ENCODE peak calls at places on chromosomes 7 and 10, in four cellular contexts. U, Z, Q and I are unnamed samples.

GRCh38 chr7:31882187-31882586 is 188.0 kb downstream of the PDE1C start:
- DNase-seq in Z (no peak), U (peak), Q (peak), I (no peak)

GRCh38 chr10:88270871-88271713 is 312.0 kb downstream of the RNLS start:
- DNase-seq in Q (peak), U (no peak), Z (peak), I (no peak)

GRCh38 chr10:30215631-30216030 is 133.4 kb downstream of the MTPAP start:
- DNase-seq in U (no peak), Z (no peak), Q (peak), I (no peak)

GRCh38 chr7:100065452-100066186 is 15.9 kb downstream of the ZNF3 start:
- DNase-seq in Z (no peak), Q (peak), U (no peak), I (no peak)

GRCh38 chr7:7868245-7868899 is 100.2 kb upstream of the GLCCI1 start:
- DNase-seq in U (no peak), Q (no peak), Z (no peak), I (no peak)

GRCh38 chr7:128398016-128398840 is 11.6 kb downstream of the IMPDH1 start:
- DNase-seq in Z (no peak), U (peak), Q (peak), I (peak)

GRCh38 chr10:4240641-4241197 is 455.7 kb upstream of the KLF6 start:
- DNase-seq in Z (no peak), U (no peak), Q (peak), I (no peak)

GRCh38 chr10:120600871-120601644 is 144.0 kb downstream of the PLPP4 start:
- DNase-seq in Q (peak), U (peak), Z (no peak), I (peak)

GRCh38 chr10:34124522-34125035 is 690.5 kb downstream of the PARD3 start:
- DNase-seq in Z (no peak), Q (peak), U (no peak), I (peak)

GRCh38 chr7:103656221-103656620 is 210.2 kb upstream of the SLC26A5 start:
- DNase-seq in Q (no peak), U (no peak), Z (no peak), I (no peak)

GRCh38 chr10:58696736-58697135 is 184.1 kb downstream of the BICC1 start:
- DNase-seq in U (no peak), Z (no peak), Q (no peak), I (no peak)

GRCh38 chr10:101229275-101230184 is at the start of gene LBX1:
- DNase-seq in Z (no peak), U (peak), Q (peak), I (no peak)

GRCh38 chr10:7405637-7406036 is 5.2 kb downstream of the SFMBT2 start:
- DNase-seq in U (no peak), Z (no peak), Q (peak), I (no peak)

GRCh38 chr10:68598978-68599753 is 39.0 kb downstream of the TET1 start:
- DNase-seq in Q (peak), Z (no peak), U (peak), I (peak)

GRCh38 chr10:110010076-110011069 is 2.6 kb downstream of the ADD3 start:
- DNase-seq in Q (no peak), Z (peak), U (no peak), I (no peak)

GRCh38 chr10:74510594-74510993 is 315.8 kb upstream of the KAT6B start:
- DNase-seq in Z (no peak), Q (no peak), U (no peak), I (no peak)

GRCh38 chr7:14902589-14902963 is at the start of gene DGKB:
- DNase-seq in U (peak), Z (no peak), Q (peak), I (no peak)

GRCh38 chr10:96395931-96396877 is 37.4 kb upstream of the OPALIN start:
- DNase-seq in Q (peak), U (peak), Z (peak), I (peak)

GRCh38 chr7:7565746-7566650 is 686 bp upstream of the MIOS start:
- DNase-seq in Z (no peak), U (no peak), Q (peak), I (peak)

GRCh38 chr10:132848951-132849545 is 63.1 kb upstream of the NKX6-2 start:
- DNase-seq in Z (no peak), Q (no peak), U (no peak), I (no peak)

GRCh38 chr10:1966698-1967097 is 229.4 kb upstream of the ADARB2 start:
- DNase-seq in Z (no peak), U (no peak), Q (no peak), I (no peak)

GRCh38 chr10:61475449-61475873 is 22.3 kb upstream of the TMEM26 start:
- DNase-seq in U (no peak), Z (no peak), Q (peak), I (peak)

GRCh38 chr10:120990831-120991230 is 139.7 kb downstream of the WDR11 start:
- DNase-seq in Q (no peak), U (no peak), Z (no peak), I (no peak)

GRCh38 chr10:123136221-123136805 is 543 bp downstream of the HMX3 start:
- DNase-seq in Z (no peak), U (no peak), Q (no peak), I (no peak)

GRCh38 chr10:107727762-107728317 is 563.3 kb upstream of the SORCS1 start:
- DNase-seq in Z (no peak), U (no peak), Q (peak), I (peak)

GRCh38 chr7:81081626-81082025 is 162.8 kb upstream of the SEMA3C start:
- DNase-seq in Q (no peak), U (no peak), Z (no peak), I (no peak)

GRCh38 chr7:127879436-127879835 is 151.8 kb downstream of the LRRC4 start:
- DNase-seq in Q (no peak), Z (no peak), U (no peak), I (no peak)

GRCh38 chr10:12916587-12916986 is 84.9 kb downstream of the CCDC3 start:
- DNase-seq in Q (no peak), U (no peak), Z (no peak), I (no peak)
- H3K4me3 ChIP-seq in Q (no peak), U (no peak), Z (no peak), I (no peak)

GRCh38 chr7:25857376-25858067 is 294.5 kb upstream of the NFE2L3 start:
- DNase-seq in Z (no peak), Q (peak), U (peak), I (peak)

GRCh38 chr7:25858562-25859411 is 293.2 kb upstream of the NFE2L3 start:
- DNase-seq in Q (no peak), Z (no peak), U (peak), I (no peak)

GRCh38 chr7:25859732-25860131 is 292.3 kb upstream of the NFE2L3 start:
- DNase-seq in U (no peak), Q (no peak), Z (no peak), I (no peak)

GRCh38 chr7:25859412-25859704 is 292.6 kb upstream of the NFE2L3 start:
- DNase-seq in Z (no peak), U (no peak), Q (no peak), I (no peak)

DNA sequence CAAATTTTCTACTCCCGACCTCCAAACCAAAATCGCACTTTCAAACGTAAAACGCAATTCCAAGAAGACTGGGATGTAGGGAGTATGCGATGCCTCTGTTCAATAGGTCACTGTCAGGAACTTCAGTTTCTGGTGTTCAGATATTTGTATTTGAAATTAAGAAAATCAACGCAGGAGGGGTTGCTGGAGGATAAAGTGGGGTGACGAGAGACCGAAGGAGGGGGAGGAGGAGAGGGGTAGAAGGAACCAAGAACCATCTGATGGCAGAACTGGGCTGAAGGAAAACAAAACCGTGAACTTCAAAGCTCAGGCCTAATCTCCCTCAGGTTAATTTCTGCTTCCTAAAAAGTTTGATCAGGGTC is 293.8 kb upstream of the NFE2L3 start:
- DNase-seq in Q (no peak), U (no peak), Z (no peak), I (no peak)
- TF ChIP-seq EZH2 in Q (no peak), U (peak), Z (no peak), I (no peak)

GRCh38 chr10:116733566-116733965 is 8.8 kb downstream of the HSPA12A start:
- DNase-seq in Z (no peak), U (no peak), Q (peak), I (peak)

GRCh38 chr10:116732546-116732945 is 9.8 kb downstream of the HSPA12A start:
- DNase-seq in Q (peak), U (no peak), Z (no peak), I (no peak)

GRCh38 chr10:116730464-116731260 is 11.7 kb downstream of the HSPA12A start:
- DNase-seq in Q (no peak), Z (no peak), U (no peak), I (no peak)

GRCh38 chr10:116729243-116729642 is 13.1 kb downstream of the HSPA12A start:
- DNase-seq in Z (no peak), U (no peak), Q (no peak), I (no peak)

GRCh38 chr10:116728526-116729096 is 13.8 kb downstream of the HSPA12A start:
- DNase-seq in Z (no peak), U (no peak), Q (peak), I (no peak)
- TF ChIP-seq EZH2phosphoT487 in Z (no peak), U (no peak), Q (no peak), I (no peak)

GRCh38 chr7:138205614-138206150 is 129.4 kb downstream of the AKR1D1 start:
- DNase-seq in U (no peak), Q (no peak), Z (no peak), I (no peak)

GRCh38 chr7:138207555-138207971 is 131.3 kb downstream of the AKR1D1 start:
- DNase-seq in Q (no peak), Z (no peak), U (peak), I (no peak)

GRCh38 chr7:138204989-138205298 is 128.7 kb downstream of the AKR1D1 start:
- DNase-seq in U (no peak), Z (no peak), Q (no peak), I (no peak)

GRCh38 chr7:138208010-138208634 is 131.9 kb downstream of the AKR1D1 start:
- DNase-seq in Q (no peak), Z (no peak), U (peak), I (no peak)

GRCh38 chr7:138204285-138204988 is 128.2 kb downstream of the AKR1D1 start:
- DNase-seq in Q (no peak), Z (no peak), U (no peak), I (no peak)
- H3K4me3 ChIP-seq in Q (no peak), Z (no peak), U (no peak), I (no peak)

GRCh38 chr10:70456164-70456563 is 14.7 kb upstream of the NODAL start:
- DNase-seq in Z (no peak), U (no peak), Q (no peak), I (no peak)

GRCh38 chr10:70459771-70460490 is 18.4 kb upstream of the NODAL start:
- DNase-seq in U (peak), Z (no peak), Q (no peak), I (no peak)

GRCh38 chr10:70457759-70458305 is 16.4 kb upstream of the NODAL start:
- DNase-seq in U (no peak), Q (no peak), Z (no peak), I (no peak)

GRCh38 chr10:70459061-70459770 is 17.7 kb upstream of the NODAL start:
- DNase-seq in Z (no peak), Q (no peak), U (peak), I (no peak)

DNA sequence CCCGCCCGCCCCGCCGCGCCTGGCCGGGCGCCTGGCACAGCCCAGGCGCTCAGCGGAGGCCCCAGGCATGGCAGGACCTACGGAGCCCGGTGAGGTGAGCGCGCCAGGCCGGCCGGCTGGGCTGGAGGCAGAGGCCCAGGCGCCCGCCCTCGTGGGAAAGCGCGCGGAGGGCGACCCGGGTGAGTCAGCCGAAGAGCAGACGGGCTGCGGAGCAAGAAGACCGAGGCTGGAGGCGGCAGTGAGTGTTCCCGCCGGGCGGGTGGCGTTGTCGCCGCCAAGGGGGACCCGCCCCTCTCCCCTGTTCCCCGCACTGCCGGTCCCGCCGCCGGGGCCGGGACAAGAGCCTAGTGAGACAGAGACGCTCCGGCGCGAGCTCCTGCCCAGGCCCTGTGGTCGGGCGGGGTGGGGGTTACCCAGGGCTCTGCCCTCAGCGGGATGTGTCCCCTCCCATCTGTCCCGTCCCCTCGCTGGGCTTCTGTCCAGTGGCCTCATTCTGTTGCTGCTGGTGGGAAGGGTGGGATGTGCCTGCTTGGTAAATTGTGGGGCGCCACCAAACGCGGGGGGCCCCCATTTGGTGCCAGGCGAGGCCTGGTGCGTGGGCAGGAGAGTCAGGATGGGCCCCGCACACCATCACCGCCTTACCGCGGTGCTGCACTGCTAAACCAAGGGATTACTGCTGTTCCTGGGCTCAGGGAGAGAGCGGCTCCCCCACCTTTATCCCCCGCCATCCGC is 17.0 kb upstream of the NODAL start:
- DNase-seq in Z (no peak), Q (peak), U (peak), I (peak)
- TF ChIP-seq EZH2 in Z (no peak), Q (no peak), U (peak), I (no peak)